ENCODE peak calls at places on chromosomes 16 and 17, in eight cellular contexts. M is stimulated activated naive CD8-positive, alpha-beta T cell treated with anti-CD3 and anti-CD28 coated beads, Interleukin-15, Interleukin-2, amounts not matched to agents 100 U/mL and 50 U/mL, for 24 hours; D is left cardiac atrium; T is NCI-H1930; P is HFF-Myc; L is dorsolateral prefrontal cortex; F is A549; B is HCEC 1CT. O is an unnamed sample.

GRCh38 chr17:51347851-51348584 is 87.7 kb downstream of the UTP18 start:
- DNase-seq in M (no peak), T (no peak), F (no peak), L (no peak), B (no peak), P (no peak), D (no peak), O (no peak)

GRCh38 chr16:89069920-89070319 is 23.7 kb upstream of the ACSF3 start:
- DNase-seq in M (no peak), F (no peak), T (no peak), L (no peak), B (no peak), D (no peak), P (no peak), O (no peak)

GRCh38 chr16:85329999-85330693 is 217.9 kb upstream of the CIBAR2 start:
- DNase-seq in M (no peak), T (no peak), D (no peak), P (no peak), F (no peak), B (no peak), L (no peak), O (no peak)

GRCh38 chr17:151886-152859 is 14.8 kb downstream of the SCGB1C2 start:
- DNase-seq in D (no peak), P (no peak), M (no peak), T (no peak), L (no peak), F (no peak), B (no peak), O (no peak)

GRCh38 chr16:71610936-71611871 is 14.8 kb upstream of the MARVELD3 start:
- DNase-seq in B (peak; percentile 25), M (peak; percentile 93), L (peak; percentile 71), F (peak; percentile 84), T (peak; percentile 69), P (peak; percentile 16), D (peak; percentile 72), O (peak; percentile 11)

GRCh38 chr17:57574040-57574513 is 171.0 kb downstream of the CCDC182 start:
- DNase-seq in D (peak; percentile 64), F (no peak), T (no peak), L (no peak), M (no peak), P (no peak), B (no peak), O (no peak)

GRCh38 chr16:67311607-67312449 is 14.7 kb downstream of the KCTD19 start:
- DNase-seq in D (peak; percentile 70), F (peak; percentile 92), M (peak; percentile 85), T (no peak), B (peak; percentile 100), L (peak; percentile 74), P (peak; percentile 97), O (peak; percentile 96)

GRCh38 chr16:87425941-87426340 is 33.8 kb downstream of the MAP1LC3B start:
- DNase-seq in M (no peak), D (no peak), F (no peak), P (no peak), L (no peak), T (no peak), B (no peak), O (no peak)